ENCODE peak calls at places on chromosomes 16 and 17, in nine cellular contexts. D is activated T-cell treated with anti-CD3 and anti-CD28 coated beads, Interleukin-2, amount 50 U/mL, for 4 hours; S is stimulated activated CD8-positive, alpha-beta memory T cell treated with anti-CD3 and anti-CD28 coated beads, Interleukin-12 subunit alpha, Interleukin-12 subunit beta, amount 100 ng/mL, for 1 hour; Y is stimulated activated CD4-positive, alpha-beta T cell treated with anti-CD3 and anti-CD28 coated beads, Interleukin-1b, Interleukin-23, amount 100 ng/mL, for 24 hours; K is mucosa of gallbladder; C is activated CD4-positive, alpha-beta T cell treated with anti-CD3 and anti-CD28 coated beads for 48 hours; N is AG08396; T is body of pancreas; J is IMR-90. G is an unnamed sample.

GRCh38 chr16:31710134-31710533 is 163.5 kb upstream of the ZNF267 start:
- DNase-seq in D (no peak), S (no peak), Y (no peak), K (no peak), C (no peak), N (no peak), T (no peak), J (no peak), G (no peak)

GRCh38 chr17:48542956-48543853 is 1.7 kb downstream of the HOXB2 start:
- DNase-seq in D (peak), S (no peak), Y (peak), K (no peak), C (peak), N (no peak), T (peak), J (peak), G (no peak)

GRCh38 chr17:27415090-27415795 is 41.0 kb upstream of the KSR1 start:
- DNase-seq in D (no peak), S (no peak), Y (no peak), K (no peak), C (no peak), N (no peak), T (no peak), J (no peak), G (no peak)

GRCh38 chr17:82098939-82099765 is 1.1 kb upstream of the FASN start:
- DNase-seq in D (no peak), S (no peak), Y (no peak), K (no peak), C (peak), N (no peak), T (no peak), J (no peak), G (no peak)

GRCh38 chr17:64315032-64315490 is 52.0 kb upstream of the TEX2 start:
- DNase-seq in D (no peak), S (no peak), Y (no peak), K (peak), C (no peak), N (no peak), T (peak), J (no peak), G (peak)

GRCh38 chr17:75039238-75039637 is 7.5 kb downstream of the ATP5PD start:
- DNase-seq in D (no peak), S (no peak), Y (no peak), K (no peak), C (no peak), N (no peak), T (no peak), J (no peak), G (no peak)

GRCh38 chr16:82062645-82063058 is 27.6 kb downstream of the HSD17B2 start:
- DNase-seq in D (no peak), S (no peak), Y (no peak), K (no peak), C (no peak), N (peak), T (no peak), J (peak), G (peak)

GRCh38 chr16:14564323-14564722 is 65.7 kb downstream of the PARN start:
- DNase-seq in D (no peak), S (no peak), Y (no peak), K (peak), C (no peak), N (no peak), T (peak), J (no peak), G (no peak)

GRCh38 chr17:39365872-39366271 is 35.6 kb downstream of the FBXL20 start:
- DNase-seq in D (no peak), S (no peak), Y (no peak), K (no peak), C (no peak), N (no peak), T (no peak), J (no peak), G (no peak)

GRCh38 chr16:85395207-85395912 is 217.8 kb upstream of the GSE1 start:
- DNase-seq in D (no peak), S (no peak), Y (no peak), K (peak), C (no peak), N (peak), T (peak), J (peak), G (peak)

GRCh38 chr17:66725956-66726355 is 109.0 kb upstream of the CACNG5 start:
- DNase-seq in D (no peak), S (no peak), Y (no peak), K (no peak), C (no peak), N (no peak), T (no peak), J (no peak), G (no peak)

GRCh38 chr17:18093616-18094408 is 6.1 kb downstream of the DRG2 start:
- DNase-seq in D (no peak), S (no peak), Y (no peak), K (no peak), C (peak), N (peak), T (peak), J (peak), G (no peak)

GRCh38 chr17:57966246-57966645 is 11.0 kb upstream of the CUEDC1 start:
- DNase-seq in D (no peak), S (no peak), Y (no peak), K (no peak), C (no peak), N (no peak), T (no peak), J (no peak), G (no peak)

GRCh38 chr17:18877104-18877503 is 19.2 kb downstream of the PRPSAP2 start:
- DNase-seq in D (no peak), S (no peak), Y (no peak), K (no peak), C (no peak), N (no peak), T (no peak), J (peak), G (no peak)

GRCh38 chr17:17035490-17035889 is 6.8 kb upstream of the MPRIP start:
- DNase-seq in D (no peak), S (no peak), Y (no peak), K (no peak), C (no peak), N (no peak), T (no peak), J (no peak), G (no peak)

GRCh38 chr17:2909164-2909852 is 113.1 kb downstream of the RAP1GAP2 start:
- DNase-seq in D (no peak), S (no peak), Y (no peak), K (no peak), C (no peak), N (no peak), T (no peak), J (no peak), G (no peak)

GRCh38 chr17:5868916-5869475 is 201.2 kb upstream of the WSCD1 start:
- DNase-seq in D (no peak), S (no peak), Y (no peak), K (no peak), C (no peak), N (no peak), T (no peak), J (no peak), G (no peak)

GRCh38 chr16:11155284-11155806 is 100.7 kb downstream of the SOCS1 start:
- DNase-seq in D (no peak), S (no peak), Y (no peak), K (no peak), C (peak), N (peak), T (no peak), J (peak), G (no peak)

GRCh38 chr17:2155482-2156051 is 100.7 kb downstream of the HIC1 start:
- DNase-seq in D (no peak), S (no peak), Y (no peak), K (no peak), C (no peak), N (no peak), T (no peak), J (no peak), G (no peak)

GRCh38 chr17:80202197-80202596 is 17.9 kb downstream of the SGSH start:
- DNase-seq in D (no peak), S (no peak), Y (no peak), K (no peak), C (no peak), N (no peak), T (no peak), J (no peak), G (no peak)

GRCh38 chr16:56771558-56772279 is 41.8 kb downstream of the NUP93 start:
- DNase-seq in D (no peak), S (no peak), Y (no peak), K (no peak), C (no peak), N (peak), T (no peak), J (peak), G (no peak)

GRCh38 chr17:14784997-14785696 is 480.0 kb downstream of the PMP22 start:
- DNase-seq in D (peak), S (peak), Y (peak), K (peak), C (peak), N (no peak), T (peak), J (no peak), G (peak)

GRCh38 chr16:84013787-84014569 is 28.6 kb downstream of the SLC38A8 start:
- DNase-seq in D (peak), S (peak), Y (peak), K (peak), C (peak), N (peak), T (peak), J (peak), G (peak)

GRCh38 chr16:9595393-9595792 is 503.9 kb downstream of the HAPSTR1 start:
- DNase-seq in D (no peak), S (no peak), Y (no peak), K (no peak), C (no peak), N (no peak), T (no peak), J (no peak), G (no peak)

GRCh38 chr17:76544123-76544915 is 4.5 kb downstream of the PRCD start:
- DNase-seq in D (no peak), S (no peak), Y (no peak), K (no peak), C (no peak), N (no peak), T (no peak), J (no peak), G (peak)

GRCh38 chr17:83053779-83054451 is 25.5 kb upstream of the METRNL start:
- DNase-seq in D (peak), S (peak), Y (no peak), K (peak), C (no peak), N (no peak), T (no peak), J (no peak), G (no peak)

GRCh38 chr16:83356266-83356665 is 451.5 kb upstream of the HSBP1 start:
- DNase-seq in D (no peak), S (no peak), Y (no peak), K (peak), C (peak), N (peak), T (peak), J (peak), G (no peak)

GRCh38 chr16:81238296-81239011 is at the start of gene BCO1:
- DNase-seq in D (no peak), S (no peak), Y (no peak), K (peak), C (no peak), N (peak), T (peak), J (peak), G (no peak)

GRCh38 chr17:77451271-77451893 is 310.6 kb downstream of the SEC14L1 start:
- DNase-seq in D (peak), S (no peak), Y (peak), K (peak), C (peak), N (peak), T (peak), J (peak), G (peak)

GRCh38 chr16:83899272-83899897 is 470 bp downstream of the MLYCD start:
- DNase-seq in D (peak), S (peak), Y (peak), K (peak), C (peak), N (peak), T (peak), J (peak), G (peak)

GRCh38 chr17:80850109-80850508 is 141.5 kb upstream of the CHMP6 start:
- DNase-seq in D (no peak), S (no peak), Y (no peak), K (no peak), C (no peak), N (no peak), T (no peak), J (no peak), G (no peak)

GRCh38 chr16:68079616-68080344 is 5.4 kb upstream of the NFATC3 start:
- DNase-seq in D (peak), S (peak), Y (peak), K (peak), C (peak), N (no peak), T (peak), J (no peak), G (peak)

GRCh38 chr16:81715358-81716196 is 63.5 kb upstream of the PLCG2 start:
- DNase-seq in D (no peak), S (no peak), Y (no peak), K (no peak), C (no peak), N (no peak), T (no peak), J (no peak), G (no peak)

GRCh38 chr17:34076743-34077631 is 178.1 kb upstream of the CCL2 start:
- DNase-seq in D (no peak), S (no peak), Y (no peak), K (no peak), C (no peak), N (no peak), T (peak), J (no peak), G (no peak)

GRCh38 chr17:247767-248166 is 66.3 kb upstream of the DOC2B start:
- DNase-seq in D (peak), S (no peak), Y (no peak), K (peak), C (no peak), N (no peak), T (peak), J (no peak), G (peak)

GRCh38 chr17:8909621-8910292 is 42.3 kb upstream of the PIK3R6 start:
- DNase-seq in D (no peak), S (no peak), Y (no peak), K (no peak), C (no peak), N (no peak), T (no peak), J (no peak), G (no peak)